ENCODE peak calls at places on chromosome 18, in nine cellular contexts. Z is germinal center, Y is COLO829, U is AML-193, A is MCF 10A, D is NCI-H526 treated with DMSO at 0.1 percent for 48 hours, Q is testis, C is fibroblast of the aortic adventitia, B is ACHN. E is an unnamed sample.

GRCh38 chr18:1094408-1094807 is 189.7 kb downstream of the ADCYAP1 start:
- DNase-seq in Z (no peak), Y (peak; percentile 1), U (no peak), A (peak; percentile 57), D (no peak), Q (no peak), C (peak; percentile 60), B (peak; percentile 71), E (no peak)

GRCh38 chr18:45357681-45358470 is 257.4 kb upstream of the SLC14A2 start:
- DNase-seq in Z (no peak), Y (no peak), U (no peak), A (no peak), D (no peak), Q (no peak), C (peak; percentile 48), B (no peak), E (no peak)

GRCh38 chr18:7645756-7646155 is 78.6 kb downstream of the PTPRM start:
- DNase-seq in Z (no peak), Y (no peak), U (no peak), A (peak; percentile 52), D (no peak), Q (no peak), C (no peak), B (no peak), E (no peak)

GRCh38 chr18:54750350-54750749 is 77.9 kb upstream of the RAB27B start:
- DNase-seq in Z (no peak), Y (no peak), U (no peak), A (no peak), D (no peak), Q (no peak), C (no peak), B (no peak), E (no peak)

GRCh38 chr18:45755936-45756335 is 32.0 kb downstream of the SLC14A1 start:
- DNase-seq in Z (no peak), Y (no peak), U (no peak), A (peak; percentile 91), D (no peak), Q (peak; percentile 16), C (peak; percentile 98), B (no peak), E (no peak)

GRCh38 chr18:63342206-63342605 is 22.6 kb upstream of the BCL2 start:
- DNase-seq in Z (peak; percentile 43), Y (no peak), U (no peak), A (peak; percentile 18), D (peak; percentile 34), Q (peak; percentile 61), C (peak; percentile 34), B (peak; percentile 32), E (peak; percentile 38)

GRCh38 chr18:741931-742512 is 29.6 kb upstream of the ENOSF1 start:
- DNase-seq in Z (peak; percentile 54), Y (peak; percentile 33), U (peak; percentile 60), A (peak; percentile 45), D (peak; percentile 10), Q (no peak), C (peak; percentile 71), B (peak; percentile 42), E (peak; percentile 58)

GRCh38 chr18:73923866-73924265 is 223.8 kb downstream of the FBXO15 start:
- DNase-seq in Z (no peak), Y (no peak), U (no peak), A (no peak), D (no peak), Q (no peak), C (no peak), B (no peak), E (no peak)

GRCh38 chr18:70961933-70962332 is 673.1 kb downstream of the SOCS6 start:
- DNase-seq in Z (no peak), Y (no peak), U (no peak), A (no peak), D (no peak), Q (no peak), C (no peak), B (no peak), E (no peak)

GRCh38 chr18:51068111-51068510 is 38.1 kb downstream of the SMAD4 start:
- DNase-seq in Z (no peak), Y (no peak), U (no peak), A (peak; percentile 20), D (no peak), Q (no peak), C (peak; percentile 76), B (peak; percentile 46), E (no peak)

GRCh38 chr18:37634516-37634915 is 68.9 kb upstream of the CELF4 start:
- DNase-seq in Z (no peak), Y (no peak), U (no peak), A (no peak), D (no peak), Q (no peak), C (no peak), B (no peak), E (no peak)

GRCh38 chr18:71398530-71398929 is 1109.7 kb downstream of the SOCS6 start:
- DNase-seq in Z (no peak), Y (peak; percentile 12), U (no peak), A (peak; percentile 45), D (peak; percentile 12), Q (peak; percentile 54), C (peak; percentile 37), B (peak; percentile 25), E (no peak)